ENCODE peak calls at places on chromosomes 12 and 14, in nine cellular contexts. W is stimulated activated CD4-positive, alpha-beta T cell treated with anti-CD3 and anti-CD28 coated beads, Interleukin-15, amount 100 ng/mL, for 24 hours; M is HEK293T; Y is H4; B is amniotic epithelial cell; R is COLO829; T is endothelial cell; C is activated CD4-positive, alpha-beta T cell treated with anti-CD3 and anti-CD28 coated beads, Interleukin-2, amount 50 U/mL, for 48 hours; S is HS-5. Q is an unnamed sample.

GRCh38 chr12:115313929-115314328 is 630.0 kb upstream of the TBX3 start:
- DNase-seq in B (peak; percentile 91), C (no peak), Y (peak; percentile 25), M (no peak), S (peak; percentile 89), W (no peak), T (no peak), R (peak; percentile 22), Q (no peak)

GRCh38 chr14:89296281-89296745 is 120.7 kb downstream of the FOXN3 start:
- DNase-seq in Y (no peak), R (no peak), C (no peak), B (no peak), M (no peak), W (no peak), S (no peak), T (no peak), Q (no peak)

GRCh38 chr12:8449293-8449944 is 6.3 kb upstream of the CLEC6A start:
- DNase-seq in C (no peak), R (no peak), W (no peak), B (no peak), T (no peak), M (no peak), Y (peak; percentile 1), S (no peak), Q (no peak)

GRCh38 chr12:55965240-55965639 is 602 bp downstream of the PMEL start:
- DNase-seq in W (no peak), R (no peak), T (no peak), S (no peak), C (no peak), M (no peak), Y (no peak), B (no peak), Q (no peak)

GRCh38 chr12:120225852-120226640 is 25.1 kb upstream of the RPLP0 start:
- DNase-seq in Y (no peak), B (no peak), T (no peak), S (no peak), R (no peak), W (peak; percentile 44), C (peak; percentile 42), M (no peak), Q (no peak)

GRCh38 chr14:94066089-94066676 is 14.8 kb downstream of the DDX24 start:
- DNase-seq in R (no peak), S (no peak), W (no peak), B (peak; percentile 44), C (no peak), M (no peak), Y (no peak), T (no peak), Q (no peak)

GRCh38 chr14:55556929-55557623 is 22.9 kb upstream of the KTN1 start:
- DNase-seq in M (no peak), T (no peak), B (peak; percentile 96), R (peak; percentile 78), Y (peak; percentile 93), W (no peak), C (no peak), S (peak; percentile 61), Q (peak; percentile 89)

GRCh38 chr14:102993523-102993922 is 63.8 kb downstream of the CDC42BPB start:
- DNase-seq in Y (no peak), M (no peak), R (no peak), B (peak; percentile 49), S (no peak), W (no peak), C (no peak), T (no peak), Q (no peak)

GRCh38 chr14:34098045-34098984 is 147.4 kb upstream of the EGLN3 start:
- DNase-seq in T (peak; percentile 55), W (peak; percentile 16), B (peak; percentile 55), S (no peak), R (peak; percentile 63), C (no peak), M (peak; percentile 41), Y (peak; percentile 43), Q (no peak)

GRCh38 chr12:54251667-54252284 is 28.1 kb downstream of the CBX5 start:
- DNase-seq in B (peak; percentile 45), W (no peak), Y (peak; percentile 21), M (peak; percentile 49), S (no peak), R (peak; percentile 63), C (no peak), T (no peak), Q (peak; percentile 76)

Q was measured in NCI-H1417.